ENCODE peak calls at places on chromosomes 6 and 20, in eight cellular contexts. One of them, this sample, is unnamed.

GRCh38 chr20:36252511-36252910 is 16.2 kb downstream of the AAR2 start:
- DNase-seq in vagina: no peak
- DNase-seq in AG09309: no peak
- DNase-seq in HEK293T: no peak
- DNase-seq in sciatic nerve: no peak
- DNase-seq in NCI-H1092: no peak
- DNase-seq in Right ventricle myocardium superior: no peak
- DNase-seq in mucosa of descending colon: no peak
- DNase-seq in this sample: no peak

GRCh38 chr20:9392892-9393857 is 121.2 kb upstream of the LAMP5 start:
- DNase-seq in vagina: no peak
- DNase-seq in HEK293T: peak
- DNase-seq in AG09309: no peak
- DNase-seq in sciatic nerve: peak
- DNase-seq in mucosa of descending colon: peak
- DNase-seq in NCI-H1092: peak
- DNase-seq in Right ventricle myocardium superior: peak
- DNase-seq in this sample: no peak

GRCh38 chr20:40844285-40844684 is 155.2 kb upstream of the MAFB start:
- DNase-seq in AG09309: no peak
- DNase-seq in NCI-H1092: peak
- DNase-seq in sciatic nerve: no peak
- DNase-seq in Right ventricle myocardium superior: no peak
- DNase-seq in HEK293T: peak
- DNase-seq in vagina: no peak
- DNase-seq in mucosa of descending colon: no peak
- DNase-seq in this sample: no peak

GRCh38 chr6:29071831-29072723 is 15.0 kb downstream of the OR2B3 start:
- DNase-seq in Right ventricle myocardium superior: no peak
- DNase-seq in NCI-H1092: no peak
- DNase-seq in sciatic nerve: no peak
- DNase-seq in AG09309: no peak
- DNase-seq in mucosa of descending colon: peak
- DNase-seq in vagina: no peak
- DNase-seq in HEK293T: peak
- DNase-seq in this sample: no peak

GRCh38 chr6:157110620-157111019 is 212.7 kb downstream of the TMEM242 start:
- DNase-seq in NCI-H1092: no peak
- DNase-seq in HEK293T: no peak
- DNase-seq in AG09309: peak
- DNase-seq in mucosa of descending colon: no peak
- DNase-seq in vagina: no peak
- DNase-seq in Right ventricle myocardium superior: no peak
- DNase-seq in sciatic nerve: no peak
- DNase-seq in this sample: no peak

GRCh38 chr6:92550501-92550900 is 868.9 kb downstream of the EPHA7 start:
- DNase-seq in HEK293T: no peak
- DNase-seq in Right ventricle myocardium superior: no peak
- DNase-seq in mucosa of descending colon: no peak
- DNase-seq in NCI-H1092: no peak
- DNase-seq in vagina: no peak
- DNase-seq in AG09309: no peak
- DNase-seq in sciatic nerve: no peak
- DNase-seq in this sample: no peak

GRCh38 chr20:2330090-2330695 is 34.4 kb downstream of the TGM3 start:
- DNase-seq in mucosa of descending colon: peak
- DNase-seq in Right ventricle myocardium superior: no peak
- DNase-seq in sciatic nerve: no peak
- DNase-seq in AG09309: peak
- DNase-seq in NCI-H1092: peak
- DNase-seq in vagina: no peak
- DNase-seq in HEK293T: no peak
- DNase-seq in this sample: no peak

GRCh38 chr6:70797625-70798024 is 129.9 kb downstream of the SMAP1 start:
- DNase-seq in mucosa of descending colon: no peak
- DNase-seq in Right ventricle myocardium superior: no peak
- DNase-seq in HEK293T: no peak
- DNase-seq in vagina: no peak
- DNase-seq in sciatic nerve: no peak
- DNase-seq in AG09309: no peak
- DNase-seq in NCI-H1092: no peak
- DNase-seq in this sample: no peak

GRCh38 chr6:45472383-45472782 is 94.6 kb upstream of the SUPT3H start:
- DNase-seq in AG09309: no peak
- DNase-seq in sciatic nerve: peak
- DNase-seq in mucosa of descending colon: no peak
- DNase-seq in vagina: no peak
- DNase-seq in Right ventricle myocardium superior: peak
- DNase-seq in NCI-H1092: no peak
- DNase-seq in HEK293T: no peak
- DNase-seq in this sample: no peak

GRCh38 chr6:109878291-109878690 is 99.8 kb upstream of the GPR6 start:
- DNase-seq in vagina: no peak
- DNase-seq in sciatic nerve: no peak
- DNase-seq in Right ventricle myocardium superior: no peak
- DNase-seq in NCI-H1092: no peak
- DNase-seq in HEK293T: no peak
- DNase-seq in AG09309: no peak
- DNase-seq in mucosa of descending colon: no peak
- DNase-seq in this sample: no peak

GRCh38 chr6:71395731-71396409 is 107.3 kb downstream of the OGFRL1 start:
- DNase-seq in NCI-H1092: no peak
- DNase-seq in sciatic nerve: no peak
- DNase-seq in vagina: no peak
- DNase-seq in mucosa of descending colon: no peak
- DNase-seq in AG09309: no peak
- DNase-seq in HEK293T: no peak
- DNase-seq in Right ventricle myocardium superior: no peak
- DNase-seq in this sample: no peak

GRCh38 chr6:41942045-41942851 is 640 bp upstream of the CCND3 start:
- DNase-seq in mucosa of descending colon: no peak
- DNase-seq in NCI-H1092: no peak
- DNase-seq in sciatic nerve: no peak
- DNase-seq in vagina: no peak
- DNase-seq in AG09309: peak
- DNase-seq in Right ventricle myocardium superior: no peak
- DNase-seq in HEK293T: no peak
- DNase-seq in this sample: no peak